ENCODE peak calls at places on chromosomes 4 and X, in eight cellular contexts. X is NCI-H345; N is stimulated activated CD4-positive, alpha-beta T cell treated with anti-CD3 and anti-CD28 coated beads, Interleukin-4, amount 100 ng/mL, for 48 hours; B is MCF 10A; V is GM04503; F is cardiac muscle cell; K is activated naive CD8-positive, alpha-beta T cell treated with anti-CD3 and anti-CD28 coated beads, Interleukin-2, amount 50 U/mL, for 16 hours; C is CD8-positive, alpha-beta T cell. H is an unnamed sample.

GRCh38 chr4:122403860-122404259 is 25.0 kb downstream of the ADAD1 start:
- DNase-seq in N (no peak), C (no peak), X (no peak), K (no peak), V (no peak), B (no peak), F (no peak), H (no peak)

GRCh38 chr4:134668237-134668636 is 466.6 kb upstream of the PABPC4L start:
- DNase-seq in V (no peak), C (no peak), K (no peak), N (no peak), X (no peak), F (no peak), B (peak), H (no peak)

GRCh38 chr4:173522160-173522873 is 7.7 kb downstream of the HAND2 start:
- DNase-seq in K (no peak), B (no peak), C (no peak), N (no peak), F (peak), X (peak), V (no peak), H (no peak)

GRCh38 chr4:151458148-151458547 is 49.2 kb downstream of the FHIP1A start:
- DNase-seq in B (no peak), F (no peak), N (no peak), V (no peak), X (no peak), C (no peak), K (no peak), H (no peak)

GRCh38 chr4:101125045-101125713 is 222.1 kb downstream of the PPP3CA start:
- DNase-seq in F (no peak), V (no peak), X (no peak), K (no peak), N (no peak), C (no peak), B (no peak), H (no peak)

GRCh38 chrX:103393487-103393886 is 17.1 kb downstream of the BEX3 start:
- DNase-seq in K (no peak), V (no peak), F (no peak), N (no peak), B (no peak), C (no peak), X (no peak), H (no peak)

GRCh38 chr4:34921391-34921790 is 1322.9 kb downstream of the ARAP2 start:
- DNase-seq in N (no peak), V (no peak), F (no peak), K (no peak), C (no peak), B (no peak), X (no peak), H (no peak)

GRCh38 chr4:5381981-5382441 is 326.3 kb downstream of the EVC2 start:
- DNase-seq in X (no peak), V (no peak), F (no peak), B (peak), N (no peak), K (no peak), C (no peak), H (no peak)

GRCh38 chrX:143623657-143624056 is 12.2 kb downstream of the SLITRK4 start:
- DNase-seq in F (no peak), V (no peak), X (no peak), K (no peak), C (no peak), N (no peak), B (no peak), H (no peak)

GRCh38 chr4:144699565-144699964 is 53.6 kb downstream of the HHIP start:
- DNase-seq in C (no peak), N (no peak), B (peak), V (no peak), X (no peak), F (peak), K (no peak), H (no peak)

GRCh38 chr4:1448589-1449420 is 42.6 kb upstream of the NKX1-1 start:
- DNase-seq in N (no peak), F (no peak), X (no peak), C (no peak), B (no peak), V (no peak), K (no peak), H (peak)

GRCh38 chr4:20984011-20984836 is 284.0 kb downstream of the PACRGL start:
- DNase-seq in N (no peak), C (no peak), V (no peak), F (no peak), K (no peak), B (no peak), X (no peak), H (no peak)

GRCh38 chr4:143251348-143251747 is 66.6 kb downstream of the USP38 start:
- DNase-seq in C (no peak), B (peak), V (no peak), F (no peak), K (no peak), N (no peak), X (no peak), H (no peak)

GRCh38 chr4:186108391-186108790 is 3.9 kb downstream of the FAM149A start:
- DNase-seq in N (no peak), C (no peak), X (no peak), B (no peak), V (no peak), K (no peak), F (no peak), H (no peak)

GRCh38 chr4:54218736-54219135 is 10.4 kb upstream of the PDGFRA start:
- DNase-seq in X (no peak), V (no peak), B (no peak), K (no peak), C (no peak), F (no peak), N (no peak), H (no peak)

GRCh38 chr4:124105212-124105611 is 607.3 kb downstream of the ANKRD50 start:
- DNase-seq in C (no peak), N (no peak), V (no peak), F (peak), X (no peak), K (no peak), B (peak), H (no peak)

GRCh38 chr4:138562544-138562961 is 320.4 kb upstream of the SLC7A11 start:
- DNase-seq in B (peak), K (no peak), C (no peak), V (peak), X (no peak), N (no peak), F (peak), H (no peak)

GRCh38 chr4:69849297-69849696 is 10.6 kb downstream of the SULT1E1 start:
- DNase-seq in X (no peak), C (no peak), F (peak), K (no peak), N (no peak), B (no peak), V (no peak), H (no peak)

GRCh38 chr4:40255722-40256281 is 59.0 kb downstream of the RHOH start:
- DNase-seq in K (no peak), V (peak), C (no peak), N (no peak), X (no peak), F (peak), B (peak), H (no peak)

GRCh38 chrX:39705299-39705698 is 392.5 kb downstream of the BCOR start:
- DNase-seq in C (no peak), F (peak), V (peak), X (no peak), B (peak), N (no peak), K (no peak), H (no peak)

GRCh38 chr4:145795535-145795934 is 115.6 kb downstream of the C4orf51 start:
- DNase-seq in F (no peak), X (no peak), K (no peak), V (no peak), B (no peak), C (no peak), N (no peak), H (no peak)

GRCh38 chr4:122855491-122855890 is 28.9 kb downstream of the FGF2 start:
- DNase-seq in B (no peak), X (no peak), N (no peak), F (no peak), K (no peak), C (no peak), V (no peak), H (no peak)

GRCh38 chrX:153968754-153969124 is 2.9 kb downstream of the HCFC1 start:
- DNase-seq in N (no peak), X (no peak), C (no peak), K (no peak), B (no peak), F (no peak), V (no peak), H (no peak)

GRCh38 chr4:23929248-23929647 is 39.4 kb upstream of the PPARGC1A start:
- DNase-seq in F (peak), K (no peak), V (no peak), C (no peak), X (no peak), N (no peak), B (no peak), H (no peak)

GRCh38 chr4:98641393-98641792 is 17.0 kb downstream of the TSPAN5 start:
- DNase-seq in X (no peak), N (no peak), B (no peak), F (no peak), V (no peak), C (no peak), K (no peak), H (no peak)

GRCh38 chr4:187071896-187072295 is 348.2 kb upstream of the FAT1 start:
- DNase-seq in V (no peak), C (no peak), K (no peak), N (no peak), B (no peak), F (no peak), X (no peak), H (no peak)

GRCh38 chr4:183408791-183409190 is 35.6 kb upstream of the CDKN2AIP start:
- DNase-seq in B (no peak), C (no peak), K (no peak), F (no peak), X (no peak), N (no peak), V (no peak), H (no peak)

GRCh38 chr4:139768913-139769312 is 103.3 kb downstream of the MGST2 start:
- DNase-seq in N (no peak), V (no peak), X (no peak), F (no peak), C (no peak), B (peak), K (no peak), H (no peak)

GRCh38 chr4:6734165-6734786 is 18.3 kb downstream of the BLOC1S4 start:
- DNase-seq in C (no peak), F (no peak), X (no peak), N (no peak), K (no peak), B (no peak), V (no peak), H (no peak)

GRCh38 chrX:113370001-113370400 is 529.4 kb upstream of the AMOT start:
- DNase-seq in V (no peak), C (no peak), K (no peak), F (no peak), B (no peak), N (no peak), X (no peak), H (no peak)

GRCh38 chrX:130523460-130524394 is 121.9 kb downstream of the RBMX2 start:
- DNase-seq in K (no peak), F (peak), B (no peak), X (peak), V (no peak), N (no peak), C (no peak), H (peak)

GRCh38 chr4:99324361-99324760 is 3.2 kb upstream of the ADH1B start:
- DNase-seq in C (no peak), N (no peak), X (no peak), V (no peak), B (peak), K (no peak), F (peak), H (no peak)

GRCh38 chrX:115958687-115959359 is 211.7 kb upstream of the AGTR2 start:
- DNase-seq in C (no peak), K (no peak), F (no peak), N (no peak), X (no peak), V (no peak), B (peak), H (no peak)

GRCh38 chrX:125382148-125382628 is 62.5 kb downstream of the TEX13C start:
- DNase-seq in C (no peak), K (no peak), B (no peak), N (no peak), F (no peak), X (no peak), V (no peak), H (no peak)

GRCh38 chrX:53184836-53185235 is 40.2 kb downstream of the KDM5C start:
- DNase-seq in X (no peak), B (no peak), N (no peak), C (no peak), F (peak), K (no peak), V (peak), H (no peak)

GRCh38 chr4:164997941-164998340 is 20.5 kb upstream of the TRIM61 start:
- DNase-seq in C (no peak), K (no peak), F (no peak), N (no peak), X (no peak), B (no peak), V (no peak), H (no peak)

GRCh38 chr4:112968456-112969159 is 80.8 kb upstream of the ANK2 start:
- DNase-seq in V (no peak), F (peak), N (no peak), C (no peak), B (no peak), K (no peak), X (no peak), H (no peak)

GRCh38 chr4:186016796-186017195 is 52.2 kb upstream of the TLR3 start:
- DNase-seq in F (no peak), C (no peak), N (no peak), K (no peak), B (no peak), X (no peak), V (no peak), H (no peak)

GRCh38 chrX:110156167-110156754 is 153.3 kb downstream of the TMEM164 start:
- DNase-seq in N (no peak), B (peak), X (no peak), V (no peak), K (no peak), C (no peak), F (no peak), H (no peak)